ENCODE peak calls at places on chromosome 20, in four cellular contexts. B is SJCRH30; N is stimulated activated CD4-positive, alpha-beta T cell treated with anti-CD3 and anti-CD28 coated beads, TNF-alpha, amount 100 ng/mL, for 24 hours; S is posterior cingulate gyrus. J is an unnamed sample.

GRCh38 chr20:49460916-49461315 is 21.6 kb downstream of the KCNB1 start:
- DNase-seq in B (no peak), N (no peak), S (no peak), J (no peak)

GRCh38 chr20:14062786-14063185 is 67.5 kb downstream of the MACROD2 start:
- DNase-seq in B (no peak), N (no peak), S (no peak), J (no peak)

GRCh38 chr20:17399303-17399985 is 131.7 kb downstream of the BFSP1 start:
- DNase-seq in B (no peak), N (no peak), S (no peak), J (no peak)

GRCh38 chr20:26276811-26277210 is 580.2 kb upstream of the ZNF337 start:
- DNase-seq in B (no peak), N (no peak), S (no peak), J (peak; percentile 36)

GRCh38 chr20:58670097-58670496 is 19.0 kb downstream of the STX16 start:
- DNase-seq in B (no peak), N (no peak), S (no peak), J (no peak)

GRCh38 chr20:20410678-20411077 is 42.8 kb downstream of the INSM1 start:
- DNase-seq in B (no peak), N (no peak), S (peak; percentile 46), J (peak; percentile 75)

GRCh38 chr20:49724637-49725606 is 11.2 kb upstream of the B4GALT5 start:
- DNase-seq in B (peak; percentile 46), N (no peak), S (no peak), J (peak; percentile 16)

GRCh38 chr20:55095745-55096450 is 620.5 kb downstream of the DOK5 start:
- DNase-seq in B (no peak), N (no peak), S (no peak), J (peak; percentile 8)

GRCh38 chr20:36861875-36862801 is 13.8 kb upstream of the TLDC2 start:
- DNase-seq in B (peak; percentile 90), N (no peak), S (peak; percentile 85), J (peak; percentile 90)

GRCh38 chr20:25643735-25644134 is 19.9 kb upstream of the NANP start:
- DNase-seq in B (no peak), N (no peak), S (no peak), J (no peak)

GRCh38 chr20:56249244-56249955 is 868 bp downstream of the MC3R start:
- DNase-seq in B (peak; percentile 39), N (peak; percentile 41), S (no peak), J (peak; percentile 23)

GRCh38 chr20:51610761-51611624 is 68.5 kb upstream of the NFATC2 start:
- DNase-seq in B (no peak), N (no peak), S (no peak), J (no peak)

GRCh38 chr20:38321959-38322598 is 18.1 kb downstream of the BPI start:
- DNase-seq in B (peak; percentile 48), N (no peak), S (peak; percentile 53), J (peak; percentile 84)

GRCh38 chr20:61728326-61728725 is 337.4 kb downstream of the TAF4 start:
- DNase-seq in B (no peak), N (no peak), S (no peak), J (no peak)

GRCh38 chr20:23245553-23246128 is 105.0 kb upstream of the NXT1 start:
- DNase-seq in B (no peak), N (peak; percentile 3), S (peak; percentile 41), J (peak; percentile 64)

GRCh38 chr20:50415516-50416268 is 94.5 kb upstream of the PTPN1 start:
- DNase-seq in B (peak; percentile 88), N (no peak), S (peak; percentile 97), J (peak; percentile 97)

GRCh38 chr20:50279988-50280850 is 89.6 kb downstream of the CEBPB start:
- DNase-seq in B (no peak), N (no peak), S (no peak), J (no peak)

GRCh38 chr20:45370571-45371204 is 7.4 kb downstream of the TP53TG5 start:
- DNase-seq in B (no peak), N (no peak), S (no peak), J (no peak)

GRCh38 chr20:9374068-9374467 is 140.3 kb upstream of the LAMP5 start:
- DNase-seq in B (no peak), N (no peak), S (no peak), J (no peak)

GRCh38 chr20:23583526-23583925 is 15.2 kb upstream of the CST9L start:
- DNase-seq in B (no peak), N (no peak), S (no peak), J (no peak)

GRCh38 chr20:11261533-11262000 is 587.8 kb upstream of the JAG1 start:
- DNase-seq in B (no peak), N (no peak), S (no peak), J (no peak)

GRCh38 chr20:48603116-48603818 is 224.5 kb downstream of the PREX1 start:
- DNase-seq in B (peak; percentile 100), N (no peak), S (no peak), J (no peak)

GRCh38 chr20:6123650-6124014 is 802 bp upstream of the FERMT1 start:
- DNase-seq in B (no peak), N (no peak), S (no peak), J (no peak)

GRCh38 chr20:61660559-61660958 is 405.1 kb downstream of the TAF4 start:
- DNase-seq in B (no peak), N (no peak), S (no peak), J (no peak)

GRCh38 chr20:58649288-58650180 is 1.5 kb upstream of the STX16 start:
- DNase-seq in B (no peak), N (no peak), S (no peak), J (no peak)

GRCh38 chr20:39638671-39639070 is 676.5 kb downstream of the DHX35 start:
- DNase-seq in B (no peak), N (no peak), S (no peak), J (no peak)

GRCh38 chr20:23340524-23340923 is 10.1 kb upstream of the NXT1 start:
- DNase-seq in B (peak; percentile 76), N (peak; percentile 13), S (peak; percentile 60), J (peak; percentile 89)

GRCh38 chr20:33732166-33732970 is 572 bp downstream of the ZNF341 start:
- DNase-seq in B (peak; percentile 88), N (peak; percentile 80), S (peak; percentile 77), J (peak; percentile 90)

GRCh38 chr20:16472045-16472872 is 101.0 kb downstream of the KIF16B start:
- DNase-seq in B (no peak), N (no peak), S (no peak), J (no peak)

GRCh38 chr20:25007491-25008305 is 15.1 kb upstream of the APMAP start:
- DNase-seq in B (no peak), N (no peak), S (no peak), J (no peak)

GRCh38 chr20:57811373-57812020 is 101.7 kb upstream of the PMEPA1 start:
- DNase-seq in B (peak; percentile 92), N (no peak), S (no peak), J (peak; percentile 49)

GRCh38 chr20:31577194-31577593 is 27.9 kb upstream of the ID1 start:
- DNase-seq in B (no peak), N (no peak), S (no peak), J (no peak)

GRCh38 chr20:47355489-47356219 is 845 bp downstream of the ZMYND8 start:
- DNase-seq in B (no peak), N (no peak), S (no peak), J (peak; percentile 44)

GRCh38 chr20:50378170-50379000 is 131.8 kb upstream of the PTPN1 start:
- DNase-seq in B (peak; percentile 45), N (no peak), S (no peak), J (no peak)

GRCh38 chr20:50460608-50461268 is 49.4 kb upstream of the PTPN1 start:
- DNase-seq in B (peak; percentile 88), N (peak; percentile 84), S (peak; percentile 86), J (peak; percentile 71)

GRCh38 chr20:34863421-34863965 is 9.2 kb downstream of the GGT7 start:
- DNase-seq in B (no peak), N (no peak), S (no peak), J (no peak)